ENCODE peak calls at places on chromosomes 5 and 9, in ten cellular contexts. J, F, T, B, O, Z, U, E, S and V are unnamed samples.
A peak's percentile ranks its signal among the peaks of the same experiment; 100 is the strongest.

GRCh38 chr5:172802585-172803176 is 31.4 kb upstream of the ERGIC1 start:
- DNase-seq in J (no peak), F (no peak), T (no peak), B (no peak), O (no peak), Z (no peak), U (no peak), E (no peak), S (no peak), V (no peak)

GRCh38 chr9:17578911-17579793 is at the start of gene SH3GL2:
- DNase-seq in J (peak; percentile 91), F (peak; percentile 53), T (peak; percentile 89), B (peak; percentile 33), O (no peak), Z (no peak), U (peak; percentile 56), E (peak; percentile 64), S (peak; percentile 28), V (peak; percentile 28)

GRCh38 chr9:95641591-95641990 is 124.8 kb upstream of the PTCH1 start:
- DNase-seq in J (no peak), F (no peak), T (peak; percentile 15), B (no peak), O (no peak), Z (no peak), U (no peak), E (no peak), S (no peak), V (peak; percentile 13)

GRCh38 chr9:117682955-117683710 is 21.1 kb upstream of the TLR4 start:
- DNase-seq in J (no peak), F (peak; percentile 33), T (no peak), B (no peak), O (no peak), Z (no peak), U (no peak), E (peak; percentile 5), S (no peak), V (no peak)

GRCh38 chr9:126335837-126336236 is 9.2 kb downstream of the MVB12B start:
- DNase-seq in J (no peak), F (no peak), T (no peak), B (no peak), O (no peak), Z (no peak), U (no peak), E (peak; percentile 33), S (no peak), V (no peak)

GRCh38 chr9:89999176-89999533 is 394.3 kb downstream of the GADD45G start:
- DNase-seq in J (peak; percentile 52), F (peak; percentile 76), T (no peak), B (no peak), O (no peak), Z (no peak), U (peak; percentile 51), E (no peak), S (no peak), V (peak; percentile 82)

GRCh38 chr5:520196-520849 is 3.9 kb downstream of the SLC9A3 start:
- DNase-seq in J (no peak), F (no peak), T (no peak), B (no peak), O (no peak), Z (no peak), U (no peak), E (no peak), S (no peak), V (no peak)

GRCh38 chr5:56412601-56413379 is 179.7 kb upstream of the ANKRD55 start:
- DNase-seq in J (no peak), F (peak; percentile 73), T (no peak), B (peak; percentile 22), O (no peak), Z (no peak), U (peak; percentile 77), E (peak; percentile 17), S (no peak), V (no peak)

GRCh38 chr5:118692811-118693342 is 295.5 kb downstream of the DTWD2 start:
- DNase-seq in J (no peak), F (no peak), T (no peak), B (no peak), O (no peak), Z (no peak), U (peak; percentile 24), E (no peak), S (no peak), V (no peak)

GRCh38 chr5:156396063-156396829 is 69.3 kb downstream of the SGCD start:
- DNase-seq in J (no peak), F (no peak), T (no peak), B (no peak), O (no peak), Z (no peak), U (no peak), E (no peak), S (no peak), V (no peak)

GRCh38 chr9:83431470-83432060 is 106.6 kb downstream of the FRMD3 start:
- DNase-seq in J (no peak), F (peak; percentile 28), T (no peak), B (no peak), O (no peak), Z (no peak), U (no peak), E (no peak), S (no peak), V (peak; percentile 89)

GRCh38 chr9:136644343-136644592 is 18.4 kb upstream of the EGFL7 start:
- DNase-seq in J (peak; percentile 29), F (peak; percentile 92), T (no peak), B (no peak), O (no peak), Z (no peak), U (peak; percentile 96), E (no peak), S (no peak), V (peak; percentile 95)

GRCh38 chr5:96876292-96876850 is at the start of gene ERAP2:
- DNase-seq in J (no peak), F (no peak), T (no peak), B (no peak), O (no peak), Z (no peak), U (no peak), E (peak; percentile 57), S (no peak), V (peak; percentile 16)

GRCh38 chr9:130480673-130481072 is 35.9 kb downstream of the ASS1 start:
- DNase-seq in J (no peak), F (no peak), T (no peak), B (no peak), O (no peak), Z (no peak), U (no peak), E (no peak), S (no peak), V (no peak)

GRCh38 chr5:146588331-146588730 is 72.3 kb upstream of the GPR151 start:
- DNase-seq in J (no peak), F (no peak), T (no peak), B (no peak), O (no peak), Z (no peak), U (no peak), E (no peak), S (no peak), V (no peak)

GRCh38 chr5:92568522-92568921 is 1012.5 kb downstream of the NR2F1-AS1 start:
- DNase-seq in J (no peak), F (no peak), T (no peak), B (no peak), O (no peak), Z (no peak), U (no peak), E (no peak), S (no peak), V (no peak)

GRCh38 chr9:133539434-133539833 is 4.9 kb downstream of the ADAMTSL2 start:
- DNase-seq in J (no peak), F (peak; percentile 54), T (no peak), B (no peak), O (no peak), Z (no peak), U (peak; percentile 80), E (peak; percentile 60), S (no peak), V (no peak)

GRCh38 chr5:85931220-85931619 is 686.5 kb upstream of the COX7C start:
- DNase-seq in J (no peak), F (no peak), T (no peak), B (no peak), O (no peak), Z (no peak), U (no peak), E (no peak), S (no peak), V (no peak)

GRCh38 chr9:24487250-24487861 is 58.3 kb downstream of the IZUMO3 start:
- DNase-seq in J (no peak), F (no peak), T (no peak), B (no peak), O (no peak), Z (no peak), U (no peak), E (no peak), S (no peak), V (no peak)

GRCh38 chr5:136047858-136048257 is 19.1 kb downstream of the TGFBI start:
- DNase-seq in J (no peak), F (peak; percentile 23), T (no peak), B (no peak), O (no peak), Z (no peak), U (peak; percentile 70), E (no peak), S (no peak), V (no peak)

GRCh38 chr5:14216372-14216771 is 73.2 kb downstream of the TRIO start:
- DNase-seq in J (no peak), F (no peak), T (no peak), B (no peak), O (no peak), Z (no peak), U (no peak), E (no peak), S (no peak), V (no peak)

GRCh38 chr5:73496984-73497457 is 1.2 kb upstream of the BTF3 start:
- DNase-seq in J (peak; percentile 32), F (no peak), T (peak; percentile 68), B (no peak), O (no peak), Z (no peak), U (no peak), E (peak; percentile 40), S (no peak), V (no peak)

GRCh38 chr9:98742325-98743280 is 33.9 kb upstream of the GABBR2 start:
- DNase-seq in J (no peak), F (no peak), T (no peak), B (no peak), O (no peak), Z (no peak), U (no peak), E (no peak), S (no peak), V (no peak)

GRCh38 chr5:17314907-17315471 is 97.6 kb downstream of the BASP1 start:
- DNase-seq in J (peak; percentile 56), F (no peak), T (peak; percentile 43), B (no peak), O (no peak), Z (no peak), U (no peak), E (no peak), S (no peak), V (no peak)

GRCh38 chr5:39076757-39077475 is 2.7 kb upstream of the RICTOR start:
- DNase-seq in J (no peak), F (no peak), T (no peak), B (no peak), O (no peak), Z (no peak), U (no peak), E (peak; percentile 44), S (no peak), V (no peak)

GRCh38 chr9:93088656-93089015 is 7.4 kb upstream of the CARD19 start:
- DNase-seq in J (no peak), F (no peak), T (no peak), B (no peak), O (no peak), Z (no peak), U (peak; percentile 6), E (no peak), S (no peak), V (no peak)

GRCh38 chr9:16321461-16322119 is 548.9 kb downstream of the BNC2 start:
- DNase-seq in J (no peak), F (no peak), T (no peak), B (no peak), O (no peak), Z (no peak), U (no peak), E (no peak), S (no peak), V (no peak)

GRCh38 chr5:67983251-67983941 is 232.2 kb upstream of the PIK3R1 start:
- DNase-seq in J (no peak), F (no peak), T (no peak), B (no peak), O (no peak), Z (no peak), U (no peak), E (no peak), S (no peak), V (no peak)